ENCODE peak calls at places on chromosome 10, in five cellular contexts. V, X, R, Z and S are unnamed samples.

GRCh38 chr10:91210014-91210413 is 10.4 kb upstream of the PCGF5 start:
- DNase-seq in V (no peak), R (no peak), X (no peak), Z (no peak), S (no peak)

GRCh38 chr10:63265646-63266207 is 132.6 kb downstream of the NRBF2 start:
- DNase-seq in Z (no peak), V (no peak), R (no peak), X (no peak), S (no peak)

GRCh38 chr10:34580643-34581042 is 234.5 kb downstream of the PARD3 start:
- DNase-seq in Z (no peak), V (no peak), X (peak), R (no peak), S (no peak)

GRCh38 chr10:10869592-10869991 is 148.1 kb upstream of the CELF2 start:
- DNase-seq in X (no peak), R (no peak), Z (no peak), V (no peak), S (no peak)

GRCh38 chr10:3010327-3010726 is 57.0 kb upstream of the PFKP start:
- DNase-seq in X (no peak), V (no peak), Z (no peak), R (no peak), S (no peak)

GRCh38 chr10:44995914-44996633 is 4.6 kb upstream of the ZNF22 start:
- DNase-seq in R (no peak), Z (no peak), X (no peak), V (peak), S (peak)

GRCh38 chr10:84715911-84716310 is 387.5 kb downstream of the CCSER2 start:
- DNase-seq in Z (no peak), R (no peak), X (peak), V (no peak), S (no peak)

GRCh38 chr10:60236869-60237524 is 152.7 kb downstream of the ANK3 start:
- DNase-seq in X (no peak), Z (no peak), R (no peak), V (peak), S (peak)

GRCh38 chr10:110210663-110211454 is 3.5 kb downstream of the MXI1 start:
- DNase-seq in Z (peak), X (peak), V (peak), R (peak), S (peak)

GRCh38 chr10:61993676-61994401 is 92.3 kb downstream of the ARID5B start:
- DNase-seq in V (no peak), Z (no peak), R (no peak), X (no peak), S (no peak)

GRCh38 chr10:102422586-102423129 is 2.0 kb downstream of the FBXL15 start:
- DNase-seq in V (peak), R (peak), X (peak), Z (no peak), S (peak)

GRCh38 chr10:124370426-124370825 is 48.3 kb downstream of the OAT start:
- DNase-seq in R (no peak), V (no peak), Z (no peak), X (no peak), S (no peak)

GRCh38 chr10:241451-241850 is 106.2 kb downstream of the ZMYND11 start:
- DNase-seq in X (no peak), V (no peak), Z (no peak), R (no peak), S (no peak)

GRCh38 chr10:99292159-99292558 is 37.0 kb upstream of the CNNM1 start:
- DNase-seq in V (no peak), X (peak), R (no peak), Z (no peak), S (no peak)

GRCh38 chr10:34254596-34254995 is 560.5 kb downstream of the PARD3 start:
- DNase-seq in R (no peak), V (no peak), X (peak), Z (no peak), S (no peak)

GRCh38 chr10:52759154-52759553 is 13.4 kb downstream of the MBL2 start:
- DNase-seq in R (no peak), V (no peak), X (no peak), Z (no peak), S (no peak)

GRCh38 chr10:43196131-43196980 is 58.1 kb downstream of the CSGALNACT2 start:
- DNase-seq in R (no peak), Z (no peak), V (peak), X (no peak), S (peak)

GRCh38 chr10:71525721-71526120 is 129.0 kb downstream of the CDH23 start:
- DNase-seq in X (no peak), R (no peak), Z (no peak), V (no peak), S (no peak)